ENCODE peak calls at places on chromosomes 1 and 21, in seven cellular contexts. Y is heart left ventricle, C is AG04449, O is A549, X is heart right ventricle, M is psoas muscle, K is IMR-90. W is an unnamed sample.

GRCh38 chr21:42973309-42973990 is 912 bp upstream of the PKNOX1 start:
- DNase-seq in Y (no peak), C (no peak), O (no peak), X (no peak), M (no peak), K (no peak), W (no peak)

GRCh38 chr1:7962011-7962335 is 462 bp downstream of the PARK7 start:
- DNase-seq in Y (no peak), C (no peak), O (no peak), X (no peak), M (no peak), K (no peak), W (no peak)

GRCh38 chr1:110636149-110636935 is 30.2 kb upstream of the KCNA2 start:
- DNase-seq in Y (no peak), C (no peak), O (no peak), X (no peak), M (no peak), K (no peak), W (no peak)

GRCh38 chr1:178417858-178418257 is 78.9 kb downstream of the CLEC20A start:
- DNase-seq in Y (no peak), C (peak), O (peak), X (no peak), M (no peak), K (peak), W (peak)

GRCh38 chr1:61672376-61672775 is 52.6 kb downstream of the TM2D1 start:
- DNase-seq in Y (no peak), C (no peak), O (no peak), X (no peak), M (no peak), K (no peak), W (no peak)

GRCh38 chr1:40210514-40211204 is 37.1 kb upstream of the TMCO2 start:
- DNase-seq in Y (no peak), C (no peak), O (no peak), X (no peak), M (no peak), K (no peak), W (no peak)

GRCh38 chr1:173409613-173410012 is 67.5 kb upstream of the PRDX6 start:
- DNase-seq in Y (peak), C (peak), O (no peak), X (peak), M (no peak), K (peak), W (no peak)

GRCh38 chr21:17488620-17489019 is 24.2 kb upstream of the CXADR start:
- DNase-seq in Y (no peak), C (no peak), O (no peak), X (no peak), M (no peak), K (no peak), W (no peak)

GRCh38 chr1:155479205-155479604 is 83.4 kb downstream of the ASH1L start:
- DNase-seq in Y (no peak), C (no peak), O (no peak), X (no peak), M (no peak), K (peak), W (no peak)

DNA sequence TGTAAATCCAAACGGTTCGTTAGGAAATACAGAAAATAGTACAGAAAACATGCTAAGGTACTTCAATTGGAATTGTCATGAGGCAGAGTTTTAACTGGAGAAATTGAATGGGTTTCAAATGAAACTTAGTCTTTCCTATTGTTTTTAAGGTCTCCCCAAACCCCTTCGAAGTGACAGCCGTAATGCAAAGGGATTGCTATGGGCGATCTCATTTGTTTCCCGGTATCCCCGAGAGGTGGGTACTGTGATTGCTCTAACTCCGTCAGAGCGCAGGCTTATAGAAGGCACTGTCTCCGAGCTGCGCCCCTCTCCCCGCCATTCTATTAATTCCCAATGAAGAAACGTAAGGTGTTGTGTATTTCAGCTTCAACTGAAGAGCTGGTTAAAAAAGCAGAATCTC is 22.0 kb upstream of the RNF187 start:
- DNase-seq in Y (no peak), C (no peak), O (no peak), X (no peak), M (no peak), K (no peak), W (no peak)
- H3K4me3 ChIP-seq in Y (peak), C (peak), O (no peak), X (no peak), M (no peak), K (peak), W (peak)

DNA sequence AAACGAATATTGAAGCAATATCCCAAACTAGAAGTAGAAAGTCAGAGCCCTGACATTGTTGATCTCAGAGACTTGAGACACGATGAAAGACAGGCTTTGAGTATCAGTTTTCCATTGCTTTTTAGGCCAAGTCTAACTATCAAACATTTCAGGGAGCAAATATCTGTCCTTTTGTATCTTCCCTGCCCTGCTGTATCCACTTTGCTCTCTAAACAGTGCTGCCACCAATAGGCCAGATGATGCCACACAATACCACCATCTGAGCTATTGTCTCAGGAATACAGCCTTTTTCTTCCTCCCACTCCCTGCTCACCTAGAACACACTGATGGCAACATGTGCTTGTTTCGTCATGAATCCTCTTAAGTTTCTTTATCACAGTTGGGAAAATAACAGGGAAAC is 62.6 kb upstream of the SPAG17 start:
- DNase-seq in Y (no peak), C (no peak), O (peak), X (no peak), M (no peak), K (peak), W (peak)
- TF ChIP-seq CTCF in Y (no peak), C (peak), O (no peak), X (no peak), M (peak), K (peak), W (peak)

DNA sequence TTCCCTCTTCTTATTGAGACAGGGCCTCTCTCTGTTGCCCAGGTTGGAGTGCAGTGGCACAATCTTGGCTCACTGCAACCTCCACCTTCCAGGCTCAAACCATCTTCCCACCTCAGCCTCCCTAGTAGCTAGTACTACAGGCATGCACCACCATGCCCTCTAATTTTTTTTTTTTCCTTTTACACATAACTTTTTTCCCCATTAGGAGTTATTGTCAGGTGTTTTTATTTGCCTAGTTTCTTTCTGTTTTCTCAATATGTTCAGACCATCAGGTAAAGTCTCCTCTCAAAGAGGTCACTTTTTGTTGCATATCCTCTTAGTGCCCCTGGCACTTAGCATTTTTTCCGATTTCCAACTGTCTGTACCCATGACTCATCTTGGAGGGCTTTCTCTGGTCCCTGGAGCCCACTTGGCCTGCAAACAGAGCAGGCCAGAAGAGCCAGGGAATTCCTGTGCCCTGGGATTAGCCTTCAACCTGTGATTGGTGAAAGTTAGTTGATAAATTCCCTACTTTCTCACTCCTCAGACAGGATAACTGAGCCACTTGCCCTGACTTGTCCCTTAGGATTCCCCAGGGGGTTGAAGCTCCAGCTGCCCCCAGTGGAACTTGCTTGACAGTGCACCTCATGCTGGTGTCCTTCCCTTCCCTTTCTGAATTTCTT is 2.2 kb downstream of the NTPCR start:
- DNase-seq in Y (peak), C (no peak), O (peak), X (no peak), M (peak), K (peak), W (no peak)
- H3K4me3 ChIP-seq in Y (no peak), C (no peak), O (no peak), X (no peak), M (no peak), K (no peak), W (peak)

DNA sequence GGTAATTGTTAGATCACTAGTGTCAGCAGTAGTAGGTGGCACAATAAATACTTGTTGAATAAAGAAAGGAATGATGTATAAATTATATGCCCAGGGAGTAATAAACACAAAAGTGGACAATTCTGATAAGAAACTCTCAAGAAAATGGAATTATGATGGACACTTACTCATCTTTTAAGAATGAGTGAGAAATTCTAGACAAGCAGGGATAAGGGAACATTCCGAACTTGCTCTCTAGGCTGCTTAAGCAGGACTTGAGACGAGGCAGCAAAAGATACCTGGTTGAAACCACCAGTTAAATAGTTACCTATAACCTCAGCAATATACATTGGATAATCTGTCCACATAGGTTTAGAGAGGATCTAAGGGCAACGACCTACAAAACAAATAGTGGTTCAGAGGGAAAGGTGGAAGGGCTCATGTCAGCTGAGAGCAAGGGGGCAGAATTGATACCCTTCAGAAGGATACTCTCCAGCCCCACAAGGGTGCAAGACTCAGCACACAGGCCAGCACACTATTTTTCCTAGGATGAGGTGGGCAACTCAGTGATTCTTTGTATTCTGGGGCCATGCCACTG is 46.3 kb downstream of the XCL2 start:
- DNase-seq in Y (no peak), C (no peak), O (no peak), X (no peak), M (no peak), K (no peak), W (no peak)
- TF ChIP-seq CTCF in Y (no peak), C (no peak), O (no peak), X (no peak), M (no peak), K (no peak), W (no peak)

DNA sequence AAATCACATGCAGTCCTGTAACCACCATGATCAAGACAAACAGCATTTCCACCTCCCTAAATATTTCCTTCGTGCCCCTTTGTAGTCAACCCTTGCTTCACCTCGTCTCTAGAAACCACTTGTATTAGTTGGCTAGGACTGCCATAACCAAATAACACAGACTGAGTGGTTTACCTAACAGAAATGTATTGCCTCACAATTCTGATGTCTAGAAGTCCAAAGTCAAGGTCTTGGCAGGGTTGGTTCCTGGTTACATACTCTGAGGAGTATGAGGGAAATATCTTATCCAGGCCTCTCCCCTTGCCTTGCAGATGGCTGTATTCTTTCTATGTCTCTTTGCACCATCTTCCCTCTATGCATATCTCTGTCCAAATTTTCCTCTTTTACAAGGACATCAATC is 23.3 kb upstream of the FRRS1 start:
- DNase-seq in Y (no peak), C (no peak), O (no peak), X (no peak), M (no peak), K (no peak), W (no peak)
- H3K4me3 ChIP-seq in Y (no peak), C (no peak), O (no peak), X (no peak), M (no peak), K (no peak), W (no peak)

GRCh38 chr1:44786138-44786840 is 1.7 kb downstream of the BEST4 start:
- DNase-seq in Y (peak), C (no peak), O (peak), X (peak), M (peak), K (peak), W (no peak)
- TF ChIP-seq CTCF in Y (peak), C (peak), O (peak), X (peak), M (peak), K (peak), W (peak)